ENCODE peak calls at places on chromosomes 13 and 19, in five cellular contexts. J is T-cell, I is head of caudate nucleus, R is H54, Q is brain microvascular endothelial cell. Z is an unnamed sample.

GRCh38 chr13:112890316-112891131 is 78.5 kb upstream of the MCF2L start:
- DNase-seq in J (no peak), I (no peak), R (no peak), Q (no peak), Z (no peak)

GRCh38 chr13:80591978-80592377 is 251.1 kb upstream of the SPRY2 start:
- DNase-seq in J (no peak), I (no peak), R (no peak), Q (no peak), Z (no peak)

GRCh38 chr19:55418185-55418584 is 10.6 kb upstream of the UBE2S start:
- DNase-seq in J (peak; percentile 41), I (peak; percentile 83), R (peak; percentile 95), Q (peak; percentile 80), Z (peak; percentile 71)

GRCh38 chr19:27741236-27741635 is 1471.7 kb downstream of the UQCRFS1 start:
- DNase-seq in J (no peak), I (no peak), R (no peak), Q (no peak), Z (no peak)

GRCh38 chr13:111187879-111188643 is 73.0 kb downstream of the ARHGEF7 start:
- DNase-seq in J (no peak), I (peak; percentile 77), R (peak; percentile 42), Q (no peak), Z (peak; percentile 77)

GRCh38 chr13:97238432-97238831 is 16.3 kb downstream of the MBNL2 start:
- DNase-seq in J (no peak), I (no peak), R (no peak), Q (no peak), Z (no peak)

GRCh38 chr19:5593963-5594255 is 26.2 kb upstream of the TINCR start:
- DNase-seq in J (no peak), I (no peak), R (no peak), Q (no peak), Z (no peak)

GRCh38 chr13:111482806-111483620 is 162.6 kb downstream of the TEX29 start:
- DNase-seq in J (no peak), I (no peak), R (no peak), Q (no peak), Z (no peak)

GRCh38 chr19:7636691-7637373 is at the start of gene STXBP2:
- DNase-seq in J (peak; percentile 85), I (peak; percentile 45), R (no peak), Q (no peak), Z (peak; percentile 88)

GRCh38 chr19:48724796-48725753 is 5.5 kb upstream of the MAMSTR start:
- DNase-seq in J (peak; percentile 49), I (no peak), R (peak; percentile 75), Q (peak; percentile 88), Z (peak; percentile 57)

GRCh38 chr19:29491995-29492577 is 33.7 kb upstream of the VSTM2B start:
- DNase-seq in J (no peak), I (peak; percentile 8), R (no peak), Q (no peak), Z (no peak)